ENCODE peak calls at places on chromosomes 3 and 15, in four cellular contexts. One of them, this sample, is unnamed.

GRCh38 chr3:100561459-100562158 is 47.8 kb upstream of the ADGRG7 start:
- DNase-seq in GM12878: no peak
- DNase-seq in K562: no peak
- DNase-seq in HepG2: no peak
- DNase-seq in this sample: peak

GRCh38 chr3:52112056-52112455 is 42.2 kb downstream of the POC1A start:
- DNase-seq in GM12878: no peak
- DNase-seq in K562: no peak
- DNase-seq in HepG2: no peak
- DNase-seq in this sample: no peak

GRCh38 chr3:123766195-123767019 is 117.7 kb downstream of the MYLK start:
- DNase-seq in GM12878: no peak
- DNase-seq in K562: no peak
- DNase-seq in HepG2: peak
- DNase-seq in this sample: no peak

GRCh38 chr3:10219737-10220136 is 28.5 kb upstream of the TATDN2 start:
- DNase-seq in GM12878: no peak
- DNase-seq in K562: no peak
- DNase-seq in HepG2: no peak
- DNase-seq in this sample: no peak

GRCh38 chr3:54733079-54733478 is 194.8 kb downstream of the LRTM1 start:
- DNase-seq in GM12878: no peak
- DNase-seq in K562: no peak
- DNase-seq in HepG2: no peak
- DNase-seq in this sample: no peak

GRCh38 chr15:76347507-76348055 is 11.0 kb downstream of the ISL2 start:
- DNase-seq in K562: no peak
- DNase-seq in HepG2: no peak
- DNase-seq in GM12878: no peak
- DNase-seq in this sample: no peak

GRCh38 chr3:151537751-151538150 is 76.9 kb upstream of the IGSF10 start:
- DNase-seq in HepG2: no peak
- DNase-seq in K562: no peak
- DNase-seq in GM12878: no peak
- DNase-seq in this sample: no peak

GRCh38 chr3:154430014-154430413 is at the start of gene GPR149:
- DNase-seq in HepG2: no peak
- DNase-seq in K562: no peak
- DNase-seq in GM12878: no peak
- DNase-seq in this sample: peak

GRCh38 chr15:79973445-79974180 is 2.6 kb upstream of the BCL2A1 start:
- DNase-seq in GM12878: no peak
- DNase-seq in HepG2: no peak
- DNase-seq in K562: no peak
- DNase-seq in this sample: no peak

GRCh38 chr3:128998532-128998931 is 2.6 kb upstream of the EFCC1 start:
- DNase-seq in K562: no peak
- DNase-seq in GM12878: no peak
- DNase-seq in HepG2: no peak
- DNase-seq in this sample: no peak

GRCh38 chr3:27596920-27597319 is 112.7 kb upstream of the SLC4A7 start:
- DNase-seq in GM12878: no peak
- DNase-seq in K562: no peak
- DNase-seq in HepG2: no peak
- DNase-seq in this sample: no peak

GRCh38 chr15:44087578-44088190 is 107.4 kb downstream of the FRMD5 start:
- DNase-seq in HepG2: no peak
- DNase-seq in GM12878: no peak
- DNase-seq in K562: no peak
- DNase-seq in this sample: no peak

GRCh38 chr15:73856458-73857192 is 16.7 kb upstream of the TBC1D21 start:
- DNase-seq in K562: no peak
- DNase-seq in GM12878: no peak
- DNase-seq in HepG2: no peak
- DNase-seq in this sample: no peak

GRCh38 chr3:150970665-150971327 is 1.7 kb downstream of the CLRN1 start:
- DNase-seq in K562: no peak
- DNase-seq in GM12878: no peak
- DNase-seq in HepG2: no peak
- DNase-seq in this sample: no peak

GRCh38 chr15:39438260-39438659 is 142.6 kb upstream of the THBS1 start:
- DNase-seq in HepG2: no peak
- DNase-seq in GM12878: no peak
- DNase-seq in K562: no peak
- DNase-seq in this sample: no peak

GRCh38 chr3:107421170-107421792 is 44.0 kb downstream of the CCDC54 start:
- DNase-seq in GM12878: no peak
- DNase-seq in K562: no peak
- DNase-seq in HepG2: peak
- DNase-seq in this sample: no peak

GRCh38 chr3:47108546-47108945 is 55.4 kb downstream of the SETD2 start:
- DNase-seq in K562: no peak
- DNase-seq in GM12878: no peak
- DNase-seq in HepG2: no peak
- DNase-seq in this sample: no peak

GRCh38 chr15:58269455-58270414 is 131.6 kb downstream of the AQP9 start:
- DNase-seq in HepG2: peak
- DNase-seq in K562: peak
- DNase-seq in GM12878: peak
- DNase-seq in this sample: peak

GRCh38 chr3:24120434-24120833 is 175.3 kb downstream of the NR1D2 start:
- DNase-seq in GM12878: no peak
- DNase-seq in HepG2: no peak
- DNase-seq in K562: no peak
- DNase-seq in this sample: no peak

GRCh38 chr3:50478671-50479070 is 24.8 kb downstream of the CACNA2D2 start:
- DNase-seq in GM12878: no peak
- DNase-seq in K562: no peak
- DNase-seq in HepG2: no peak
- DNase-seq in this sample: no peak

GRCh38 chr3:122758877-122759670 is 34.6 kb downstream of the HSPBAP1 start:
- DNase-seq in K562: no peak
- DNase-seq in GM12878: no peak
- DNase-seq in HepG2: no peak
- DNase-seq in this sample: no peak

GRCh38 chr3:51982352-51982837 is 940 bp upstream of the ACY1 start:
- DNase-seq in GM12878: no peak
- DNase-seq in K562: peak
- DNase-seq in HepG2: peak
- DNase-seq in this sample: peak

GRCh38 chr3:129936757-129937156 is 37.8 kb upstream of the TRH start:
- DNase-seq in K562: no peak
- DNase-seq in HepG2: peak
- DNase-seq in GM12878: no peak
- DNase-seq in this sample: no peak

GRCh38 chr3:31522152-31522551 is 10.6 kb upstream of the STT3B start:
- DNase-seq in K562: no peak
- DNase-seq in HepG2: no peak
- DNase-seq in GM12878: no peak
- DNase-seq in this sample: no peak

GRCh38 chr15:41483115-41483514 is 10.6 kb upstream of the ITPKA start:
- DNase-seq in GM12878: peak
- DNase-seq in K562: no peak
- DNase-seq in HepG2: no peak
- DNase-seq in this sample: no peak

GRCh38 chr3:177589921-177590336 is 392.6 kb upstream of the TBL1XR1 start:
- DNase-seq in GM12878: no peak
- DNase-seq in HepG2: peak
- DNase-seq in K562: no peak
- DNase-seq in this sample: no peak

GRCh38 chr3:13144163-13145023 is 71.2 kb upstream of the IQSEC1 start:
- DNase-seq in GM12878: no peak
- DNase-seq in K562: no peak
- DNase-seq in HepG2: no peak
- DNase-seq in this sample: no peak

GRCh38 chr3:39433642-39434041 is 27.1 kb downstream of the RPSA start:
- DNase-seq in K562: no peak
- DNase-seq in GM12878: no peak
- DNase-seq in HepG2: no peak
- DNase-seq in this sample: no peak

GRCh38 chr3:50630916-50631315 is 14.0 kb downstream of the MAPKAPK3 start:
- DNase-seq in GM12878: no peak
- DNase-seq in K562: no peak
- DNase-seq in HepG2: no peak
- DNase-seq in this sample: no peak

GRCh38 chr15:84911879-84912660 is 27.6 kb downstream of the SLC28A1 start:
- DNase-seq in HepG2: peak
- DNase-seq in K562: no peak
- DNase-seq in GM12878: no peak
- DNase-seq in this sample: no peak

GRCh38 chr15:59707619-59708018 is 18.5 kb upstream of the BNIP2 start:
- DNase-seq in HepG2: no peak
- DNase-seq in GM12878: no peak
- DNase-seq in K562: no peak
- DNase-seq in this sample: no peak

GRCh38 chr3:161503271-161503670 is 6.7 kb downstream of the OTOL1 start:
- DNase-seq in GM12878: no peak
- DNase-seq in HepG2: no peak
- DNase-seq in K562: no peak
- DNase-seq in this sample: no peak

GRCh38 chr3:161510510-161511260 is 14.1 kb downstream of the OTOL1 start:
- DNase-seq in K562: no peak
- DNase-seq in HepG2: no peak
- DNase-seq in GM12878: no peak
- DNase-seq in this sample: no peak

GRCh38 chr3:161508852-161509477 is 12.4 kb downstream of the OTOL1 start:
- DNase-seq in K562: peak
- DNase-seq in GM12878: no peak
- DNase-seq in HepG2: no peak
- DNase-seq in this sample: no peak
- TF ChIP-seq CTCF in K562: no peak
- TF ChIP-seq CTCF in GM12878: peak
- TF ChIP-seq CTCF in HepG2: peak
- TF ChIP-seq CTCF in this sample: no peak

GRCh38 chr3:85255954-85256353 is 297.2 kb downstream of the CADM2 start:
- DNase-seq in GM12878: no peak
- DNase-seq in HepG2: no peak
- DNase-seq in K562: no peak
- DNase-seq in this sample: no peak
- TF ChIP-seq ETV6 in GM12878: no peak
- TF ChIP-seq ETV6 in HepG2: no peak
- TF ChIP-seq ETV6 in K562: no peak
- TF ChIP-seq ETV6 in this sample: no peak

DNA sequence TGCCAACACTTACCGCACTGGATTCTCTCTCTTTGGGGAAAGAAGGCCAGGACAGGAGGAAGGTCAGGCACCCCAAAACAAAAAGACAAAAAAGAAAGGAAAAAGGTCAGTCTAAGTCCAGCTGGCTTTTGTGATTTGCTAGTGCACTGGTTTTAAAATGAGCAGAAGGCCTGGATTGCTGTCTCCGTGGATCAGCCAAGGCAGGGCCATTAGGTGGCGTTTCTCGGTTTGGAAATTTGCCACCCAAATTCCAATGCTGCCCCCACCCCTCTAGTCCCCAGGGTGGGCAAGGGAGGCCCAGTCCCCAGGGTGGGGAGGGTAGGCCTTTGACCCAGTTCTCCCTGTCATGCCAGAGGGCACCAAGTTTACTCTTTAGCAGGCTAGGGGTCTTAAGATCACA is 33.3 kb downstream of the TLE3 start:
- DNase-seq in GM12878: no peak
- DNase-seq in HepG2: no peak
- DNase-seq in K562: no peak
- DNase-seq in this sample: no peak
- TF ChIP-seq CTCF in GM12878: no peak
- TF ChIP-seq CTCF in HepG2: no peak
- TF ChIP-seq CTCF in K562: no peak
- TF ChIP-seq CTCF in this sample: no peak

GRCh38 chr3:149936812-149937230 is 33.9 kb downstream of the PFN2 start:
- DNase-seq in HepG2: peak
- DNase-seq in K562: peak
- DNase-seq in GM12878: peak
- DNase-seq in this sample: peak
- TF ChIP-seq ETV6 in HepG2: no peak
- TF ChIP-seq ETV6 in K562: no peak
- TF ChIP-seq ETV6 in GM12878: no peak
- TF ChIP-seq ETV6 in this sample: no peak

GRCh38 chr3:67864587-67865183 is 210.3 kb upstream of the SUCLG2 start:
- DNase-seq in GM12878: no peak
- DNase-seq in K562: no peak
- DNase-seq in HepG2: no peak
- DNase-seq in this sample: no peak

GRCh38 chr3:67858492-67858891 is 204.1 kb upstream of the SUCLG2 start:
- DNase-seq in K562: no peak
- DNase-seq in GM12878: no peak
- DNase-seq in HepG2: no peak
- DNase-seq in this sample: no peak

GRCh38 chr3:67863869-67864268 is 209.5 kb upstream of the SUCLG2 start:
- DNase-seq in K562: no peak
- DNase-seq in HepG2: peak
- DNase-seq in GM12878: no peak
- DNase-seq in this sample: peak
- TF ChIP-seq CTCF in K562: peak
- TF ChIP-seq CTCF in HepG2: peak
- TF ChIP-seq CTCF in GM12878: peak
- TF ChIP-seq CTCF in this sample: no peak

GRCh38 chr3:43155464-43156121 is 49.7 kb upstream of the POMGNT2 start:
- DNase-seq in GM12878: no peak
- DNase-seq in HepG2: peak
- DNase-seq in K562: peak
- DNase-seq in this sample: peak
- TF ChIP-seq ETV6 in GM12878: no peak
- TF ChIP-seq ETV6 in HepG2: no peak
- TF ChIP-seq ETV6 in K562: no peak
- TF ChIP-seq ETV6 in this sample: no peak